ENCODE peak calls at places on chromosomes 7 and 10, in ten cellular contexts. Z, U, M, D, L, P, F, N, S and R are unnamed samples.
A peak's percentile ranks its signal among the peaks of the same experiment; 100 is the strongest.

GRCh38 chr7:100835903-100836811 is 8.8 kb upstream of the EPHB4 start:
- DNase-seq in Z (no peak), U (peak; percentile 65), M (no peak), D (no peak), L (no peak), P (no peak), F (no peak), N (no peak), S (no peak), R (no peak)

GRCh38 chr7:50713357-50713965 is 69.2 kb downstream of the GRB10 start:
- DNase-seq in Z (no peak), U (no peak), M (no peak), D (no peak), L (no peak), P (no peak), F (no peak), N (no peak), S (no peak), R (no peak)

GRCh38 chr7:104972510-104972909 is 41.5 kb upstream of the KMT2E start:
- DNase-seq in Z (no peak), U (no peak), M (no peak), D (no peak), L (no peak), P (peak; percentile 46), F (no peak), N (no peak), S (no peak), R (no peak)

GRCh38 chr7:16114633-16115032 is 306.7 kb downstream of the CRPPA start:
- DNase-seq in Z (no peak), U (no peak), M (no peak), D (no peak), L (no peak), P (no peak), F (no peak), N (peak; percentile 58), S (no peak), R (no peak)

GRCh38 chr7:42212541-42213090 is 24.4 kb downstream of the GLI3 start:
- DNase-seq in Z (no peak), U (no peak), M (no peak), D (no peak), L (no peak), P (no peak), F (no peak), N (no peak), S (no peak), R (no peak)

GRCh38 chr10:6047847-6048246 is 14.3 kb downstream of the IL2RA start:
- DNase-seq in Z (no peak), U (no peak), M (no peak), D (no peak), L (no peak), P (no peak), F (no peak), N (no peak), S (peak; percentile 27), R (no peak)

GRCh38 chr7:98287486-98287959 is 6.0 kb downstream of the BRI3 start:
- DNase-seq in Z (no peak), U (peak; percentile 81), M (no peak), D (no peak), L (no peak), P (no peak), F (no peak), N (no peak), S (peak; percentile 73), R (no peak)

GRCh38 chr7:44073664-44074348 is 8.4 kb upstream of the PGAM2 start:
- DNase-seq in Z (no peak), U (peak; percentile 91), M (peak; percentile 76), D (no peak), L (peak; percentile 61), P (no peak), F (no peak), N (no peak), S (no peak), R (peak; percentile 87)

GRCh38 chr10:54587973-54588372 is 213.1 kb downstream of the PCDH15 start:
- DNase-seq in Z (no peak), U (no peak), M (no peak), D (no peak), L (no peak), P (no peak), F (no peak), N (no peak), S (no peak), R (no peak)

GRCh38 chr10:124032982-124033886 is 60.2 kb downstream of the CHST15 start:
- DNase-seq in Z (no peak), U (no peak), M (no peak), D (no peak), L (no peak), P (no peak), F (no peak), N (no peak), S (no peak), R (no peak)

GRCh38 chr7:20030417-20030816 is 186.8 kb downstream of the MACC1 start:
- DNase-seq in Z (no peak), U (no peak), M (no peak), D (no peak), L (no peak), P (no peak), F (no peak), N (no peak), S (no peak), R (no peak)

GRCh38 chr7:101137651-101138148 is 10.8 kb downstream of the SERPINE1 start:
- DNase-seq in Z (no peak), U (no peak), M (no peak), D (no peak), L (no peak), P (no peak), F (no peak), N (no peak), S (no peak), R (no peak)

GRCh38 chr7:157544226-157544625 is 207.4 kb downstream of the DNAJB6 start:
- DNase-seq in Z (no peak), U (peak; percentile 39), M (no peak), D (no peak), L (no peak), P (no peak), F (no peak), N (no peak), S (no peak), R (no peak)

GRCh38 chr10:27513451-27514191 is 9.5 kb downstream of the RAB18 start:
- DNase-seq in Z (no peak), U (no peak), M (no peak), D (no peak), L (no peak), P (no peak), F (no peak), N (no peak), S (no peak), R (no peak)

GRCh38 chr10:100081075-100082001 is at the start of gene CPN1:
- DNase-seq in Z (no peak), U (no peak), M (no peak), D (no peak), L (no peak), P (no peak), F (no peak), N (no peak), S (no peak), R (no peak)

GRCh38 chr7:25280181-25280580 is 51.9 kb upstream of the NPVF start:
- DNase-seq in Z (no peak), U (no peak), M (no peak), D (no peak), L (no peak), P (no peak), F (no peak), N (no peak), S (no peak), R (no peak)

GRCh38 chr7:44633254-44634186 is 27.1 kb downstream of the OGDH start:
- DNase-seq in Z (no peak), U (peak; percentile 59), M (no peak), D (no peak), L (peak; percentile 80), P (no peak), F (peak; percentile 63), N (no peak), S (peak; percentile 84), R (peak; percentile 57)

GRCh38 chr7:72275412-72276070 is 136.6 kb downstream of the CALN1 start:
- DNase-seq in Z (no peak), U (no peak), M (no peak), D (no peak), L (no peak), P (no peak), F (no peak), N (no peak), S (no peak), R (no peak)

GRCh38 chr10:132916421-132916841 is 25.9 kb downstream of the CFAP46 start:
- DNase-seq in Z (no peak), U (peak; percentile 41), M (no peak), D (no peak), L (no peak), P (no peak), F (no peak), N (no peak), S (no peak), R (no peak)

GRCh38 chr10:3886191-3886590 is 101.2 kb upstream of the KLF6 start:
- DNase-seq in Z (no peak), U (no peak), M (no peak), D (no peak), L (no peak), P (no peak), F (no peak), N (no peak), S (no peak), R (no peak)

GRCh38 chr10:34319197-34319846 is 495.8 kb downstream of the PARD3 start:
- DNase-seq in Z (no peak), U (no peak), M (no peak), D (no peak), L (no peak), P (peak; percentile 71), F (no peak), N (peak; percentile 95), S (peak; percentile 73), R (no peak)

GRCh38 chr10:34397324-34397723 is 417.8 kb downstream of the PARD3 start:
- DNase-seq in Z (no peak), U (no peak), M (no peak), D (no peak), L (no peak), P (no peak), F (no peak), N (no peak), S (no peak), R (no peak)

GRCh38 chr7:21731977-21732376 is 189.1 kb downstream of the DNAH11 start:
- DNase-seq in Z (no peak), U (no peak), M (no peak), D (no peak), L (no peak), P (no peak), F (no peak), N (no peak), S (no peak), R (no peak)

GRCh38 chr7:50564630-50565558 is at the start of gene DDC:
- DNase-seq in Z (no peak), U (no peak), M (no peak), D (no peak), L (no peak), P (no peak), F (no peak), N (no peak), S (no peak), R (no peak)

GRCh38 chr10:119341236-119342016 is 134.1 kb downstream of the GRK5 start:
- DNase-seq in Z (no peak), U (no peak), M (no peak), D (peak; percentile 22), L (no peak), P (no peak), F (no peak), N (no peak), S (no peak), R (no peak)

GRCh38 chr7:139813141-139813540 is 15.9 kb upstream of the TBXAS1 start:
- DNase-seq in Z (no peak), U (no peak), M (no peak), D (no peak), L (no peak), P (no peak), F (no peak), N (no peak), S (no peak), R (no peak)